ENCODE peak calls at places on chromosomes 2 and 18, in eight cellular contexts. A is H4; E is fibroblast of villous mesenchyme; G is CD8-positive, alpha-beta T cell; X is activated CD4-positive, alpha-beta T cell treated with anti-CD3 and anti-CD28 coated beads for 24 hours; V is Karpas-422; R is stimulated activated CD4-positive, alpha-beta T cell treated with anti-CD3 and anti-CD28 coated beads, Interleukin-15, amount 100 ng/mL, for 1 hour; K is choroid plexus epithelial cell. S is an unnamed sample.

GRCh38 chr2:41966920-41967319 is 80.9 kb upstream of the PKDCC start:
- DNase-seq in A (peak; percentile 45), E (no peak), G (no peak), X (no peak), V (no peak), R (no peak), K (no peak), S (peak; percentile 7)

GRCh38 chr18:74540689-74541421 is 6.6 kb downstream of the CNDP1 start:
- DNase-seq in A (no peak), E (peak; percentile 17), G (no peak), X (no peak), V (no peak), R (no peak), K (peak; percentile 26), S (no peak)

GRCh38 chr2:46719499-46719898 is 196.1 kb downstream of the MCFD2 start:
- DNase-seq in A (no peak), E (peak; percentile 48), G (no peak), X (no peak), V (no peak), R (no peak), K (peak; percentile 85), S (peak; percentile 80)

GRCh38 chr2:119431976-119432881 is 575 bp downstream of the TMEM37 start:
- DNase-seq in A (no peak), E (peak; percentile 34), G (no peak), X (no peak), V (no peak), R (no peak), K (peak; percentile 95), S (peak; percentile 66)

GRCh38 chr2:43609304-43609883 is 13.6 kb upstream of the THADA start:
- DNase-seq in A (peak; percentile 55), E (peak; percentile 57), G (peak; percentile 5), X (no peak), V (peak; percentile 75), R (no peak), K (peak; percentile 68), S (peak; percentile 72)

GRCh38 chr2:176473177-176473576 is 203.9 kb downstream of the MTX2 start:
- DNase-seq in A (peak; percentile 38), E (peak; percentile 49), G (no peak), X (no peak), V (no peak), R (no peak), K (peak; percentile 22), S (peak; percentile 35)

GRCh38 chr2:105769504-105769903 is 24.8 kb downstream of the NCK2 start:
- DNase-seq in A (no peak), E (no peak), G (no peak), X (no peak), V (no peak), R (no peak), K (no peak), S (no peak)

GRCh38 chr2:18545384-18545783 is 15.1 kb downstream of the RDH14 start:
- DNase-seq in A (no peak), E (no peak), G (no peak), X (no peak), V (no peak), R (no peak), K (peak; percentile 30), S (peak; percentile 84)

GRCh38 chr2:126900646-126901319 is 2.1 kb downstream of the TEX51 start:
- DNase-seq in A (no peak), E (no peak), G (no peak), X (no peak), V (peak; percentile 28), R (no peak), K (no peak), S (no peak)

GRCh38 chr2:28135324-28135723 is 244.8 kb downstream of the BABAM2 start:
- DNase-seq in A (no peak), E (no peak), G (no peak), X (no peak), V (no peak), R (no peak), K (no peak), S (no peak)

GRCh38 chr18:12307871-12308385 is at the start of gene TUBB6:
- DNase-seq in A (peak; percentile 46), E (peak; percentile 79), G (no peak), X (no peak), V (no peak), R (no peak), K (peak; percentile 73), S (peak; percentile 91)

GRCh38 chr18:48623468-48624220 is 84.8 kb downstream of the CTIF start:
- DNase-seq in A (peak; percentile 17), E (peak; percentile 66), G (no peak), X (no peak), V (no peak), R (no peak), K (peak; percentile 89), S (peak; percentile 89)

GRCh38 chr2:20427931-20428526 is 18.8 kb upstream of the RHOB start:
- DNase-seq in A (no peak), E (no peak), G (no peak), X (no peak), V (no peak), R (no peak), K (no peak), S (no peak)

GRCh38 chr18:79577451-79578395 is 101.9 kb upstream of the CTDP1 start:
- DNase-seq in A (no peak), E (peak; percentile 41), G (no peak), X (no peak), V (no peak), R (no peak), K (peak; percentile 33), S (peak; percentile 71)

GRCh38 chr2:218536804-218537494 is 31.2 kb downstream of the USP37 start:
- DNase-seq in A (no peak), E (no peak), G (no peak), X (no peak), V (no peak), R (no peak), K (peak; percentile 18), S (no peak)

GRCh38 chr2:158197940-158198339 is 96.3 kb downstream of the UPP2 start:
- DNase-seq in A (no peak), E (no peak), G (no peak), X (no peak), V (no peak), R (no peak), K (no peak), S (no peak)

GRCh38 chr18:73577365-73577764 is 570.3 kb downstream of the FBXO15 start:
- DNase-seq in A (no peak), E (no peak), G (no peak), X (no peak), V (no peak), R (no peak), K (peak; percentile 65), S (peak; percentile 22)

GRCh38 chr18:74702951-74703350 is 105.3 kb downstream of the ZNF407 start:
- DNase-seq in A (no peak), E (no peak), G (no peak), X (no peak), V (no peak), R (no peak), K (no peak), S (no peak)

GRCh38 chr18:64100136-64100922 is 48.6 kb downstream of the LINC00305 start:
- DNase-seq in A (no peak), E (no peak), G (no peak), X (no peak), V (peak; percentile 94), R (no peak), K (peak; percentile 46), S (no peak)

GRCh38 chr2:221517362-221518121 is 54.6 kb downstream of the EPHA4 start:
- DNase-seq in A (peak; percentile 76), E (peak; percentile 17), G (peak; percentile 66), X (peak; percentile 14), V (no peak), R (peak; percentile 38), K (no peak), S (peak; percentile 47)

GRCh38 chr2:237289134-237289533 is 124.8 kb downstream of the COL6A3 start:
- DNase-seq in A (no peak), E (no peak), G (no peak), X (no peak), V (no peak), R (no peak), K (no peak), S (no peak)

GRCh38 chr2:204900910-204901309 is 355.6 kb downstream of the PARD3B start:
- DNase-seq in A (peak; percentile 6), E (no peak), G (no peak), X (no peak), V (no peak), R (no peak), K (no peak), S (peak; percentile 15)

GRCh38 chr18:48715651-48716354 is 177.0 kb downstream of the CTIF start:
- DNase-seq in A (no peak), E (no peak), G (no peak), X (no peak), V (peak; percentile 62), R (no peak), K (peak; percentile 9), S (no peak)

GRCh38 chr2:118846667-118847446 is 591 bp downstream of the EN1 start:
- DNase-seq in A (no peak), E (no peak), G (no peak), X (no peak), V (no peak), R (no peak), K (peak; percentile 26), S (no peak)

GRCh38 chr2:29108225-29108624 is 7.0 kb upstream of the CLIP4 start:
- DNase-seq in A (peak; percentile 84), E (peak; percentile 97), G (no peak), X (no peak), V (no peak), R (no peak), K (peak; percentile 96), S (peak; percentile 98)

GRCh38 chr2:55839182-55839819 is 84.3 kb downstream of the EFEMP1 start:
- DNase-seq in A (peak; percentile 68), E (no peak), G (no peak), X (no peak), V (no peak), R (no peak), K (peak; percentile 50), S (no peak)

GRCh38 chr2:221994926-221995325 is 303.9 kb downstream of the PAX3 start:
- DNase-seq in A (no peak), E (no peak), G (no peak), X (no peak), V (no peak), R (no peak), K (no peak), S (no peak)

GRCh38 chr2:154698238-154698788 is at the start of gene KCNJ3:
- DNase-seq in A (no peak), E (no peak), G (no peak), X (no peak), V (no peak), R (no peak), K (no peak), S (no peak)

GRCh38 chr2:239061121-239061666 is 213.3 kb downstream of the TWIST2 start:
- DNase-seq in A (no peak), E (no peak), G (no peak), X (no peak), V (no peak), R (no peak), K (no peak), S (no peak)

GRCh38 chr18:70998490-70998889 is 709.6 kb downstream of the SOCS6 start:
- DNase-seq in A (peak; percentile 33), E (no peak), G (no peak), X (no peak), V (peak; percentile 54), R (no peak), K (peak; percentile 42), S (no peak)

GRCh38 chr2:15159206-15159605 is 401.9 kb downstream of the NBAS start:
- DNase-seq in A (no peak), E (no peak), G (no peak), X (no peak), V (no peak), R (no peak), K (no peak), S (no peak)

GRCh38 chr2:197707316-197708213 is 2.4 kb downstream of the MARS2 start:
- DNase-seq in A (peak; percentile 38), E (peak; percentile 69), G (no peak), X (no peak), V (peak; percentile 77), R (no peak), K (peak; percentile 80), S (peak; percentile 75)

GRCh38 chr2:188902906-188903305 is 71.3 kb upstream of the COL3A1 start:
- DNase-seq in A (peak; percentile 27), E (peak; percentile 79), G (no peak), X (no peak), V (no peak), R (no peak), K (peak; percentile 85), S (peak; percentile 80)